ENCODE peak calls at places on chromosomes 7 and 10, in five cellular contexts. One of them, this sample, is unnamed.

GRCh38 chr10:94131885-94132284 is 138.2 kb downstream of the PLCE1 start:
- DNase-seq in mesendoderm: no peak
- DNase-seq in neural progenitor cell: no peak
- DNase-seq in mammary epithelial cell: no peak
- DNase-seq in fibroblast of lung: peak; percentile 65
- DNase-seq in this sample: peak; percentile 71

GRCh38 chr7:55162476-55162875 is 143.7 kb downstream of the EGFR start:
- DNase-seq in mesendoderm: no peak
- DNase-seq in neural progenitor cell: no peak
- DNase-seq in mammary epithelial cell: no peak
- DNase-seq in fibroblast of lung: no peak
- DNase-seq in this sample: no peak

GRCh38 chr7:135741905-135742304 is 6.7 kb downstream of the FAM180A start:
- DNase-seq in mesendoderm: no peak
- DNase-seq in neural progenitor cell: no peak
- DNase-seq in mammary epithelial cell: no peak
- DNase-seq in fibroblast of lung: no peak
- DNase-seq in this sample: no peak

GRCh38 chr10:133334495-133335237 is 2.0 kb downstream of the CALY start:
- DNase-seq in mesendoderm: no peak
- DNase-seq in neural progenitor cell: peak; percentile 52
- DNase-seq in mammary epithelial cell: no peak
- DNase-seq in fibroblast of lung: no peak
- DNase-seq in this sample: no peak

GRCh38 chr10:64635906-64636305 is 1114.7 kb downstream of the REEP3 start:
- DNase-seq in mesendoderm: no peak
- DNase-seq in neural progenitor cell: no peak
- DNase-seq in mammary epithelial cell: no peak
- DNase-seq in fibroblast of lung: no peak
- DNase-seq in this sample: no peak

GRCh38 chr10:101888251-101888949 is 44.8 kb upstream of the KCNIP2 start:
- DNase-seq in mesendoderm: no peak
- DNase-seq in neural progenitor cell: no peak
- DNase-seq in mammary epithelial cell: no peak
- DNase-seq in fibroblast of lung: no peak
- DNase-seq in this sample: no peak

GRCh38 chr7:25982684-25983083 is 169.3 kb upstream of the NFE2L3 start:
- DNase-seq in mesendoderm: no peak
- DNase-seq in neural progenitor cell: no peak
- DNase-seq in mammary epithelial cell: no peak
- DNase-seq in fibroblast of lung: no peak
- DNase-seq in this sample: no peak

GRCh38 chr10:43202657-43203490 is 64.0 kb downstream of the RASGEF1A start:
- DNase-seq in mesendoderm: peak; percentile 89
- DNase-seq in neural progenitor cell: peak; percentile 74
- DNase-seq in mammary epithelial cell: no peak
- DNase-seq in fibroblast of lung: no peak
- DNase-seq in this sample: no peak

GRCh38 chr7:141837683-141838082 is 3.6 kb downstream of the PRSS37 start:
- DNase-seq in mesendoderm: no peak
- DNase-seq in neural progenitor cell: no peak
- DNase-seq in mammary epithelial cell: no peak
- DNase-seq in fibroblast of lung: no peak
- DNase-seq in this sample: no peak

GRCh38 chr10:104441601-104442000 is 88.0 kb downstream of the CFAP58 start:
- DNase-seq in mesendoderm: peak; percentile 46
- DNase-seq in neural progenitor cell: no peak
- DNase-seq in mammary epithelial cell: peak; percentile 74
- DNase-seq in fibroblast of lung: peak; percentile 91
- DNase-seq in this sample: peak; percentile 98

GRCh38 chr10:28331821-28332220 is 29.0 kb upstream of the MPP7 start:
- DNase-seq in mesendoderm: no peak
- DNase-seq in neural progenitor cell: no peak
- DNase-seq in mammary epithelial cell: peak; percentile 93
- DNase-seq in fibroblast of lung: peak; percentile 93
- DNase-seq in this sample: peak; percentile 98

GRCh38 chr10:11035318-11035920 is 17.7 kb downstream of the CELF2 start:
- DNase-seq in mesendoderm: peak; percentile 88
- DNase-seq in neural progenitor cell: peak; percentile 52
- DNase-seq in mammary epithelial cell: peak; percentile 41
- DNase-seq in fibroblast of lung: peak; percentile 77
- DNase-seq in this sample: peak; percentile 80

DNA sequence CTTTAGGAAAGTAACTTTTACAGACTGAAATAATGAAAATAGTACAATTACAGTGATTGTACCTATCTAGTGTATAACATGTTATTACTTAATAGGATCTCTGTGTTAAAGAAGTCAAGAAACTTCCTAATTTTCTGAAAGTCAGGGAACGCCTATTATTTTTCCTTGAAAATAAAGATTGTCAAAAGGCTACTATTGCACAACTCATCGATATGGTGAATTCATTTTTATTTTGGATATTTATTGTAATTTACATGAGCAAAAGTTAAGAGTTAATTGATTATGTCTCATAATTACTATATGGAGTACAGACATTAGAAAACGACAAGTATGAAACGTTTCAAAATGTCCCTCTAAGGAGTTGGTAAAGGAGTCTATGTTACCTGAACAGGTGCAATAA is 12.8 kb downstream of the MINDY3 start:
- DNase-seq in mesendoderm: no peak
- DNase-seq in neural progenitor cell: no peak
- DNase-seq in mammary epithelial cell: no peak
- DNase-seq in fibroblast of lung: no peak
- DNase-seq in this sample: no peak
- H3K79me2 ChIP-seq in mesendoderm: no peaks in the 10 kb centered on the region
- H3K79me2 ChIP-seq in neural progenitor cell: no peaks in the 10 kb centered on the region
- H3K79me2 ChIP-seq in mammary epithelial cell: peaks cover 64% of the 10 kb centered on the region
- H3K79me2 ChIP-seq in fibroblast of lung: peaks cover 10% of the 10 kb centered on the region
- H3K79me2 ChIP-seq in this sample: peaks cover 35% of the 10 kb centered on the region

DNA sequence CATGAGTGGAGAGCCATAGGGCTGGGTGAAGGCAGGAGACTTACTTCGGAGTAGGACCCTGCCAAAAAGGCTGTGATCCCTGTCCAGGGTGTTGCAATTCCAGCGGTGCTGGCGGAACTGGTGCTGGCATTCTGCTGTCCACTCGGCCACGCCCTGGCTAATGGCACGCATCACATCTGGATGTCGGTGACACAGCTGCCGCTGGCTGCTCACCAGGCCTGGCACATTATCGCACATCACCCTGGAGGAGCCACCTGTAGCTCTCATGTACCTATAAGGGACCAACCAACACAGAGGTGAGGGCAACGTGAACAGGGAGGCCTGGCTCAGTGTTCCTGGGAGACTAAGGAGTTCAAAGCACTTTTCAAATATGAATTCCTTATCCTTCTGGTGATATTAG is 2.3 kb downstream of the WNT2 start:
- DNase-seq in mesendoderm: no peak
- DNase-seq in neural progenitor cell: no peak
- DNase-seq in mammary epithelial cell: no peak
- DNase-seq in fibroblast of lung: no peak
- DNase-seq in this sample: no peak
- H3K27me3 ChIP-seq in mesendoderm: peaks cover 41% of the 10 kb centered on the region
- H3K27me3 ChIP-seq in neural progenitor cell: peaks cover 90% of the 10 kb centered on the region
- H3K27me3 ChIP-seq in mammary epithelial cell: peaks cover 52% of the 10 kb centered on the region
- H3K27me3 ChIP-seq in fibroblast of lung: peaks cover 32% of the 10 kb centered on the region
- H3K27me3 ChIP-seq in this sample: peaks cover 42% of the 10 kb centered on the region

DNA sequence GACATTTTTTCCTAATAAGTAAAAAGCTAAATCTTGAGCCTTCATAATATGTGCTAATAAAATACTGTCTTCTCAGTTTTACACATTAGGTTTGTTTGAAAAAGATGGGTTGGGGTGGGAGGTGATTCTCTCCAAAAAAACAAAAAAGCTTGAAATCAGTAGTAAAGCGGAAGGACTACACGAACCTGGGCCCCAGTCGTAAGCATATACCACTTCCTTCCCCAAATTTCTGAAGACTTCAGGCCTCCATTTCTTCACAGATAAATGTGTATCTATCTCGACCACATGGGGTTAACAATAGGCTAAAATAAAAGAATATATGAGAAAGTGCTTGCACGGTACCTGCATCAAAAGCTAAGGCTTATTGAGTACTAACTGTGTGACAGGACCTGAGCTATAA is 51.6 kb upstream of the PAX2 start:
- DNase-seq in mesendoderm: no peak
- DNase-seq in neural progenitor cell: no peak
- DNase-seq in mammary epithelial cell: no peak
- DNase-seq in fibroblast of lung: no peak
- DNase-seq in this sample: no peak
- H3K4me2 ChIP-seq in mesendoderm: no peak overlapping the region
- H3K4me2 ChIP-seq in neural progenitor cell: no peak overlapping the region
- H3K4me2 ChIP-seq in mammary epithelial cell: no peak overlapping the region
- H3K4me2 ChIP-seq in fibroblast of lung: no peak overlapping the region
- H3K4me2 ChIP-seq in this sample: no peak overlapping the region

DNA sequence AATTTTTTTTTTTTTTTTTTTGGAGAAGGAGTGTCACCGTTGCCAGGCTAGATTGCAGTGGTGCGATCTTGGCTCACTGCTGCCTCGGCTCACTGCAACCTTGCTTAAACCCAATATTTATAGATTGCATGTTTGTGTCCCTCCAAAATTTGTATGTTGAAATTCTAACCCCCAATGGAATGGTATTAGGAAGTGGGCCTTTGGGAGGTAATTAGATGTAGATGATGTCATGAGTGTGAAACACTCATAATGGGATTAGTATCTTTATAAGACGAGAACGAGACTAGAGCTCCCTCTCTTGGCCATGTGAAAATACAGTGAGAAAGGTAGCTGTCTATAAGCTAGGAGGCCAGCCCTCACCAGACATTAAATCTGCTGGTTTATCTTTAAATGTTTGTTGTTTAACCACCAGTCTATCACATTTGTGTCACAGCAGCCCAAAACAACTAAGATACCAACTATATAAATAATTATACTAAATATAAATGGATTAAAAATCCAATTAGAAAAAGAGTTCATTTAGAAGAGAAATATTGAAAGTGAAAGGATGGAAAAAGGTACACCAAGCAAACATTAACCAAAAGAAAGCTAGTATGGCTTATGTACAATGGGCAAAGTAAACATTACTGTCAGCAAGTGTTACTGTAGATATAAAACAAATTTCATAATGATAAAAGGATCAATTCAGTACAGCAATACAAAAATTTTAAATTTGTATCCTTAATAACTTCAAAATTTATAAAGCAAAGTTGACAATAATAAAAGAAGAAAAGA is 9.3 kb downstream of the TCAF1 start:
- DNase-seq in mesendoderm: peak; percentile 89
- DNase-seq in neural progenitor cell: peak; percentile 66
- DNase-seq in mammary epithelial cell: peak; percentile 35
- DNase-seq in fibroblast of lung: peak; percentile 62
- DNase-seq in this sample: peak; percentile 15
- H3K79me2 ChIP-seq in mesendoderm: peaks cover 10% of the 10 kb centered on the region
- H3K79me2 ChIP-seq in neural progenitor cell: peaks cover 100% of the 10 kb centered on the region
- H3K79me2 ChIP-seq in mammary epithelial cell: peaks cover 68% of the 10 kb centered on the region
- H3K79me2 ChIP-seq in fibroblast of lung: peaks cover 40% of the 10 kb centered on the region
- H3K79me2 ChIP-seq in this sample: peaks cover 79% of the 10 kb centered on the region

DNA sequence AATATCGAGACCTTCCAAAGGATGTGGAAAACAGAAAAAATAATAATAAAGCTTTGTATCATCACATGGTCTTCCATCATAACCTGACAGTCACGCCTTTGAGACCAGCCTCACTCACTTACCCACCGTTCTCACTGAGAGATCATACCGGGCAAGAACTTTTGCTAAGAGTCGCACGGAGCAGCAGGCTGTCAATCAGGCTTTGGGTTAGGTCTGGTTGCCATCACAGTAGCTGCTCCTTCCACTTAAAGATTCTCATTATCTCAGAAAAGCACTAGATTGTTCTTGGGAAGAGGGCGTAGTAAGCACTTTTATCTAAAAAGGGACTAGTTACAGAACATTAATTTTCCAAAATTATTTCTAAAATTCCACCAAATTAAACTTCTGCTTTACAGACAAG is 2.0 kb downstream of the RELN start:
- DNase-seq in mesendoderm: no peak
- DNase-seq in neural progenitor cell: peak; percentile 45
- DNase-seq in mammary epithelial cell: no peak
- DNase-seq in fibroblast of lung: no peak
- DNase-seq in this sample: no peak
- H3K27me3 ChIP-seq in mesendoderm: peaks cover 19% of the 10 kb centered on the region
- H3K27me3 ChIP-seq in neural progenitor cell: peaks cover 98% of the 10 kb centered on the region
- H3K27me3 ChIP-seq in mammary epithelial cell: peaks cover 33% of the 10 kb centered on the region
- H3K27me3 ChIP-seq in fibroblast of lung: peaks cover 14% of the 10 kb centered on the region
- H3K27me3 ChIP-seq in this sample: peaks cover 31% of the 10 kb centered on the region

DNA sequence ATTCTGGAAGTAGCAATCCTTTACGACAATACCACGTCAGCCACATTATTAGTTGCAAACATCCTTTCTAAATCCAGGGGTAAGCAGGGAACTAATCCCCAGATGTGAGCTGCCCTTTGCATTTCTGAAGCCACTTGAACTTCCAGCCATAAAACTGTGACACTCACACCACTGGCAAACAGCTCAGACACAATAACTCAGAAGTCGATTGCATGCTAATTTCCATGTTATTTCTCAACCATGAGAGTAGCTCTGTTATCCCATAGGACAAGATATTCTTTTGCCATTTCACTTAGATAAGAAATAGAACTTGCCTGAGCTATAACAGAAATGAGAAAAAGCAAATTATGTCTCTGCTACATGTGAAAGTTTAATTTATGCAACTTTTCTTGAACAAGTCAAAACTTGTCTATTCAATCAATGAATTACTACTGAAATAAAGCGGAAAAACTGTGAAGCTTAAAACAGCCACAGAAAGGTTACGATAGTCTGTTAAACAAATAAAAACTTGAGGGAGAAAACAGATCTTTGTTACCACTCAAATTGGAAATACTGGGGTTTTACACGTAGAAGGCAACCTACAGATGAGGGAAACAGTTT is 212.0 kb downstream of the FAM107B start:
- DNase-seq in mesendoderm: no peak
- DNase-seq in neural progenitor cell: no peak
- DNase-seq in mammary epithelial cell: no peak
- DNase-seq in fibroblast of lung: no peak
- DNase-seq in this sample: no peak
- H3K4me2 ChIP-seq in mesendoderm: no peak overlapping the region
- H3K4me2 ChIP-seq in neural progenitor cell: no peak overlapping the region
- H3K4me2 ChIP-seq in mammary epithelial cell: no peak overlapping the region
- H3K4me2 ChIP-seq in fibroblast of lung: no peak overlapping the region
- H3K4me2 ChIP-seq in this sample: no peak overlapping the region

DNA sequence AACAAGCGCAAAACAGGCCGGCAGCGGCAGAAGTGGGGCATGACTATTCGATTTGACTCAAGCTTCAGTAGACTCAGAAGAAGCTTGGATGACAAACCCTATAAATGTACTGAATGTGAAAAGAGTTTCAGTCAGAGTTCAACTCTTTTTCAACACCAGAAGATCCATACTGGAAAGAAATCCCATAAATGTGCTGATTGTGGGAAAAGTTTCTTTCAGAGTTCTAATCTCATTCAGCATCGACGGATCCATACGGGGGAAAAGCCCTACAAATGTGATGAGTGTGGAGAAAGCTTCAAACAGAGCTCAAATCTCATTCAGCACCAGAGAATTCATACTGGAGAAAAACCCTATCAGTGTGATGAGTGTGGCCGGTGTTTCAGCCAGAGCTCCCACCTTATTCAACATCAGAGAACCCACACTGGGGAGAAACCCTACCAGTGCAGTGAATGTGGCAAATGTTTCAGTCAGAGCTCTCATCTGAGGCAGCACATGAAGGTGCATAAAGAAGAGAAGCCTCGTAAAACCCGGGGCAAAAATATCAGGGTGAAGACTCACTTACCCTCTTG is 2.8 kb downstream of the ZNF22 start:
- DNase-seq in mesendoderm: no peak
- DNase-seq in neural progenitor cell: no peak
- DNase-seq in mammary epithelial cell: no peak
- DNase-seq in fibroblast of lung: no peak
- DNase-seq in this sample: no peak
- H3K79me2 ChIP-seq in mesendoderm: peaks cover 13% of the 10 kb centered on the region
- H3K79me2 ChIP-seq in neural progenitor cell: peaks cover 37% of the 10 kb centered on the region
- H3K79me2 ChIP-seq in mammary epithelial cell: peaks cover 12% of the 10 kb centered on the region
- H3K79me2 ChIP-seq in fibroblast of lung: peaks cover 17% of the 10 kb centered on the region
- H3K79me2 ChIP-seq in this sample: peaks cover 38% of the 10 kb centered on the region

This sample was measured in astrocyte.